ENCODE peak calls at places on chromosomes 3 and 15, in six cellular contexts. One of them, this sample, is unnamed.

GRCh38 chr3:69013256-69014021 is at the start of gene EOGT:
- DNase-seq in glutamatergic neuron: peak
- DNase-seq in stimulated activated naive CD8-positive, alpha-beta T cell treated with anti-CD3 and anti-CD28 coated beads, Interleukin-15, amount 100 ng/mL, for 72 hours: peak
- DNase-seq in left ventricle myocardium superior: peak
- DNase-seq in suprapubic skin: peak
- DNase-seq in activated gamma-delta T cell: peak
- DNase-seq in this sample: peak

GRCh38 chr3:193780810-193781472 is 187.9 kb downstream of the OPA1 start:
- DNase-seq in glutamatergic neuron: peak
- DNase-seq in stimulated activated naive CD8-positive, alpha-beta T cell treated with anti-CD3 and anti-CD28 coated beads, Interleukin-15, amount 100 ng/mL, for 72 hours: no peak
- DNase-seq in left ventricle myocardium superior: peak
- DNase-seq in suprapubic skin: peak
- DNase-seq in activated gamma-delta T cell: no peak
- DNase-seq in this sample: peak

GRCh38 chr3:98902341-98902740 is 846 bp upstream of the DCBLD2 start:
- DNase-seq in glutamatergic neuron: no peak
- DNase-seq in stimulated activated naive CD8-positive, alpha-beta T cell treated with anti-CD3 and anti-CD28 coated beads, Interleukin-15, amount 100 ng/mL, for 72 hours: no peak
- DNase-seq in left ventricle myocardium superior: no peak
- DNase-seq in suprapubic skin: no peak
- DNase-seq in activated gamma-delta T cell: no peak
- DNase-seq in this sample: no peak

GRCh38 chr15:51828621-51829359 is 663 bp upstream of the TMOD3 start:
- DNase-seq in glutamatergic neuron: no peak
- DNase-seq in stimulated activated naive CD8-positive, alpha-beta T cell treated with anti-CD3 and anti-CD28 coated beads, Interleukin-15, amount 100 ng/mL, for 72 hours: no peak
- DNase-seq in left ventricle myocardium superior: no peak
- DNase-seq in suprapubic skin: no peak
- DNase-seq in activated gamma-delta T cell: no peak
- DNase-seq in this sample: no peak

GRCh38 chr15:55873024-55873745 is 120.2 kb downstream of the NEDD4 start:
- DNase-seq in glutamatergic neuron: no peak
- DNase-seq in stimulated activated naive CD8-positive, alpha-beta T cell treated with anti-CD3 and anti-CD28 coated beads, Interleukin-15, amount 100 ng/mL, for 72 hours: no peak
- DNase-seq in left ventricle myocardium superior: no peak
- DNase-seq in suprapubic skin: no peak
- DNase-seq in activated gamma-delta T cell: no peak
- DNase-seq in this sample: no peak

GRCh38 chr15:66126057-66126855 is 127.3 kb downstream of the MEGF11 start:
- DNase-seq in glutamatergic neuron: peak
- DNase-seq in stimulated activated naive CD8-positive, alpha-beta T cell treated with anti-CD3 and anti-CD28 coated beads, Interleukin-15, amount 100 ng/mL, for 72 hours: no peak
- DNase-seq in left ventricle myocardium superior: no peak
- DNase-seq in suprapubic skin: no peak
- DNase-seq in activated gamma-delta T cell: no peak
- DNase-seq in this sample: peak

GRCh38 chr15:38300395-38300794 is 47.8 kb downstream of the SPRED1 start:
- DNase-seq in glutamatergic neuron: no peak
- DNase-seq in stimulated activated naive CD8-positive, alpha-beta T cell treated with anti-CD3 and anti-CD28 coated beads, Interleukin-15, amount 100 ng/mL, for 72 hours: no peak
- DNase-seq in left ventricle myocardium superior: no peak
- DNase-seq in suprapubic skin: no peak
- DNase-seq in activated gamma-delta T cell: no peak
- DNase-seq in this sample: no peak

GRCh38 chr3:11236588-11237461 is 35.4 kb upstream of the ATG7 start:
- DNase-seq in glutamatergic neuron: peak
- DNase-seq in stimulated activated naive CD8-positive, alpha-beta T cell treated with anti-CD3 and anti-CD28 coated beads, Interleukin-15, amount 100 ng/mL, for 72 hours: peak
- DNase-seq in left ventricle myocardium superior: peak
- DNase-seq in suprapubic skin: peak
- DNase-seq in activated gamma-delta T cell: no peak
- DNase-seq in this sample: peak

GRCh38 chr15:81199031-81199779 is 2.5 kb downstream of the IL16 start:
- DNase-seq in glutamatergic neuron: no peak
- DNase-seq in stimulated activated naive CD8-positive, alpha-beta T cell treated with anti-CD3 and anti-CD28 coated beads, Interleukin-15, amount 100 ng/mL, for 72 hours: no peak
- DNase-seq in left ventricle myocardium superior: no peak
- DNase-seq in suprapubic skin: no peak
- DNase-seq in activated gamma-delta T cell: no peak
- DNase-seq in this sample: no peak

GRCh38 chr15:40425681-40426080 is 15.1 kb upstream of the BAHD1 start:
- DNase-seq in glutamatergic neuron: no peak
- DNase-seq in stimulated activated naive CD8-positive, alpha-beta T cell treated with anti-CD3 and anti-CD28 coated beads, Interleukin-15, amount 100 ng/mL, for 72 hours: no peak
- DNase-seq in left ventricle myocardium superior: no peak
- DNase-seq in suprapubic skin: no peak
- DNase-seq in activated gamma-delta T cell: no peak
- DNase-seq in this sample: no peak

GRCh38 chr3:127951276-127951675 is 36.2 kb downstream of the KBTBD12 start:
- DNase-seq in glutamatergic neuron: no peak
- DNase-seq in stimulated activated naive CD8-positive, alpha-beta T cell treated with anti-CD3 and anti-CD28 coated beads, Interleukin-15, amount 100 ng/mL, for 72 hours: no peak
- DNase-seq in left ventricle myocardium superior: no peak
- DNase-seq in suprapubic skin: no peak
- DNase-seq in activated gamma-delta T cell: no peak
- DNase-seq in this sample: no peak

GRCh38 chr3:153180860-153181372 is 18.9 kb downstream of the RAP2B start:
- DNase-seq in glutamatergic neuron: no peak
- DNase-seq in stimulated activated naive CD8-positive, alpha-beta T cell treated with anti-CD3 and anti-CD28 coated beads, Interleukin-15, amount 100 ng/mL, for 72 hours: no peak
- DNase-seq in left ventricle myocardium superior: no peak
- DNase-seq in suprapubic skin: no peak
- DNase-seq in activated gamma-delta T cell: no peak
- DNase-seq in this sample: no peak

GRCh38 chr3:159159546-159159945 is 357.7 kb downstream of the MFSD1 start:
- DNase-seq in glutamatergic neuron: no peak
- DNase-seq in stimulated activated naive CD8-positive, alpha-beta T cell treated with anti-CD3 and anti-CD28 coated beads, Interleukin-15, amount 100 ng/mL, for 72 hours: no peak
- DNase-seq in left ventricle myocardium superior: no peak
- DNase-seq in suprapubic skin: no peak
- DNase-seq in activated gamma-delta T cell: no peak
- DNase-seq in this sample: no peak

GRCh38 chr3:113947372-113948014 is at the start of gene ZDHHC23:
- DNase-seq in glutamatergic neuron: peak
- DNase-seq in stimulated activated naive CD8-positive, alpha-beta T cell treated with anti-CD3 and anti-CD28 coated beads, Interleukin-15, amount 100 ng/mL, for 72 hours: peak
- DNase-seq in left ventricle myocardium superior: peak
- DNase-seq in suprapubic skin: peak
- DNase-seq in activated gamma-delta T cell: peak
- DNase-seq in this sample: peak

GRCh38 chr15:77489647-77490046 is 69.0 kb downstream of the HMG20A start:
- DNase-seq in glutamatergic neuron: no peak
- DNase-seq in stimulated activated naive CD8-positive, alpha-beta T cell treated with anti-CD3 and anti-CD28 coated beads, Interleukin-15, amount 100 ng/mL, for 72 hours: no peak
- DNase-seq in left ventricle myocardium superior: no peak
- DNase-seq in suprapubic skin: no peak
- DNase-seq in activated gamma-delta T cell: no peak
- DNase-seq in this sample: no peak

GRCh38 chr3:62436785-62437184 is 63.4 kb upstream of the FEZF2 start:
- DNase-seq in glutamatergic neuron: no peak
- DNase-seq in stimulated activated naive CD8-positive, alpha-beta T cell treated with anti-CD3 and anti-CD28 coated beads, Interleukin-15, amount 100 ng/mL, for 72 hours: no peak
- DNase-seq in left ventricle myocardium superior: no peak
- DNase-seq in suprapubic skin: no peak
- DNase-seq in activated gamma-delta T cell: no peak
- DNase-seq in this sample: no peak

GRCh38 chr3:153160451-153161137 is 1.4 kb upstream of the RAP2B start:
- DNase-seq in glutamatergic neuron: peak
- DNase-seq in stimulated activated naive CD8-positive, alpha-beta T cell treated with anti-CD3 and anti-CD28 coated beads, Interleukin-15, amount 100 ng/mL, for 72 hours: peak
- DNase-seq in left ventricle myocardium superior: peak
- DNase-seq in suprapubic skin: peak
- DNase-seq in activated gamma-delta T cell: peak
- DNase-seq in this sample: peak

GRCh38 chr15:85314653-85315052 is 65.8 kb upstream of the AKAP13 start:
- DNase-seq in glutamatergic neuron: no peak
- DNase-seq in stimulated activated naive CD8-positive, alpha-beta T cell treated with anti-CD3 and anti-CD28 coated beads, Interleukin-15, amount 100 ng/mL, for 72 hours: no peak
- DNase-seq in left ventricle myocardium superior: no peak
- DNase-seq in suprapubic skin: no peak
- DNase-seq in activated gamma-delta T cell: no peak
- DNase-seq in this sample: no peak

GRCh38 chr3:134917631-134918030 is 122.6 kb downstream of the EPHB1 start:
- DNase-seq in glutamatergic neuron: no peak
- DNase-seq in stimulated activated naive CD8-positive, alpha-beta T cell treated with anti-CD3 and anti-CD28 coated beads, Interleukin-15, amount 100 ng/mL, for 72 hours: no peak
- DNase-seq in left ventricle myocardium superior: no peak
- DNase-seq in suprapubic skin: no peak
- DNase-seq in activated gamma-delta T cell: no peak
- DNase-seq in this sample: no peak

GRCh38 chr15:77032052-77032646 is 37.2 kb downstream of the PSTPIP1 start:
- DNase-seq in glutamatergic neuron: no peak
- DNase-seq in stimulated activated naive CD8-positive, alpha-beta T cell treated with anti-CD3 and anti-CD28 coated beads, Interleukin-15, amount 100 ng/mL, for 72 hours: peak
- DNase-seq in left ventricle myocardium superior: peak
- DNase-seq in suprapubic skin: peak
- DNase-seq in activated gamma-delta T cell: no peak
- DNase-seq in this sample: no peak

GRCh38 chr3:126131881-126132750 is 48.2 kb upstream of the SLC41A3 start:
- DNase-seq in glutamatergic neuron: peak
- DNase-seq in stimulated activated naive CD8-positive, alpha-beta T cell treated with anti-CD3 and anti-CD28 coated beads, Interleukin-15, amount 100 ng/mL, for 72 hours: no peak
- DNase-seq in left ventricle myocardium superior: peak
- DNase-seq in suprapubic skin: peak
- DNase-seq in activated gamma-delta T cell: no peak
- DNase-seq in this sample: peak

GRCh38 chr15:50138391-50138790 is 19.4 kb upstream of the ATP8B4 start:
- DNase-seq in glutamatergic neuron: no peak
- DNase-seq in stimulated activated naive CD8-positive, alpha-beta T cell treated with anti-CD3 and anti-CD28 coated beads, Interleukin-15, amount 100 ng/mL, for 72 hours: no peak
- DNase-seq in left ventricle myocardium superior: no peak
- DNase-seq in suprapubic skin: no peak
- DNase-seq in activated gamma-delta T cell: no peak
- DNase-seq in this sample: no peak

GRCh38 chr15:45150997-45151396 is 21.2 kb downstream of the DUOX1 start:
- DNase-seq in glutamatergic neuron: no peak
- DNase-seq in stimulated activated naive CD8-positive, alpha-beta T cell treated with anti-CD3 and anti-CD28 coated beads, Interleukin-15, amount 100 ng/mL, for 72 hours: no peak
- DNase-seq in left ventricle myocardium superior: no peak
- DNase-seq in suprapubic skin: no peak
- DNase-seq in activated gamma-delta T cell: no peak
- DNase-seq in this sample: no peak

GRCh38 chr3:10404876-10405275 is 84.0 kb upstream of the SEC13 start:
- DNase-seq in glutamatergic neuron: no peak
- DNase-seq in stimulated activated naive CD8-positive, alpha-beta T cell treated with anti-CD3 and anti-CD28 coated beads, Interleukin-15, amount 100 ng/mL, for 72 hours: no peak
- DNase-seq in left ventricle myocardium superior: no peak
- DNase-seq in suprapubic skin: no peak
- DNase-seq in activated gamma-delta T cell: no peak
- DNase-seq in this sample: no peak

GRCh38 chr15:80710635-80711553 is 15.8 kb downstream of the ABHD17C start:
- DNase-seq in glutamatergic neuron: no peak
- DNase-seq in stimulated activated naive CD8-positive, alpha-beta T cell treated with anti-CD3 and anti-CD28 coated beads, Interleukin-15, amount 100 ng/mL, for 72 hours: peak
- DNase-seq in left ventricle myocardium superior: no peak
- DNase-seq in suprapubic skin: no peak
- DNase-seq in activated gamma-delta T cell: no peak
- DNase-seq in this sample: no peak

GRCh38 chr15:57706405-57707209 is at the start of gene POLR2M:
- DNase-seq in glutamatergic neuron: peak
- DNase-seq in stimulated activated naive CD8-positive, alpha-beta T cell treated with anti-CD3 and anti-CD28 coated beads, Interleukin-15, amount 100 ng/mL, for 72 hours: peak
- DNase-seq in left ventricle myocardium superior: peak
- DNase-seq in suprapubic skin: peak
- DNase-seq in activated gamma-delta T cell: peak
- DNase-seq in this sample: peak

GRCh38 chr3:2950159-2950558 is 160.0 kb downstream of the IL5RA start:
- DNase-seq in glutamatergic neuron: no peak
- DNase-seq in stimulated activated naive CD8-positive, alpha-beta T cell treated with anti-CD3 and anti-CD28 coated beads, Interleukin-15, amount 100 ng/mL, for 72 hours: no peak
- DNase-seq in left ventricle myocardium superior: no peak
- DNase-seq in suprapubic skin: no peak
- DNase-seq in activated gamma-delta T cell: no peak
- DNase-seq in this sample: no peak

GRCh38 chr15:62069551-62069950 is 2.8 kb downstream of the C2CD4A start:
- DNase-seq in glutamatergic neuron: no peak
- DNase-seq in stimulated activated naive CD8-positive, alpha-beta T cell treated with anti-CD3 and anti-CD28 coated beads, Interleukin-15, amount 100 ng/mL, for 72 hours: no peak
- DNase-seq in left ventricle myocardium superior: no peak
- DNase-seq in suprapubic skin: no peak
- DNase-seq in activated gamma-delta T cell: no peak
- DNase-seq in this sample: no peak

GRCh38 chr15:27124287-27124830 is 153.4 kb downstream of the GABRG3 start:
- DNase-seq in glutamatergic neuron: no peak
- DNase-seq in stimulated activated naive CD8-positive, alpha-beta T cell treated with anti-CD3 and anti-CD28 coated beads, Interleukin-15, amount 100 ng/mL, for 72 hours: no peak
- DNase-seq in left ventricle myocardium superior: no peak
- DNase-seq in suprapubic skin: no peak
- DNase-seq in activated gamma-delta T cell: no peak
- DNase-seq in this sample: no peak

GRCh38 chr15:70347766-70348558 is 250.2 kb upstream of the TLE3 start:
- DNase-seq in glutamatergic neuron: no peak
- DNase-seq in stimulated activated naive CD8-positive, alpha-beta T cell treated with anti-CD3 and anti-CD28 coated beads, Interleukin-15, amount 100 ng/mL, for 72 hours: no peak
- DNase-seq in left ventricle myocardium superior: no peak
- DNase-seq in suprapubic skin: no peak
- DNase-seq in activated gamma-delta T cell: no peak
- DNase-seq in this sample: no peak

GRCh38 chr3:13767896-13768295 is 112.0 kb downstream of the WNT7A start:
- DNase-seq in glutamatergic neuron: peak
- DNase-seq in stimulated activated naive CD8-positive, alpha-beta T cell treated with anti-CD3 and anti-CD28 coated beads, Interleukin-15, amount 100 ng/mL, for 72 hours: no peak
- DNase-seq in left ventricle myocardium superior: no peak
- DNase-seq in suprapubic skin: no peak
- DNase-seq in activated gamma-delta T cell: no peak
- DNase-seq in this sample: peak

GRCh38 chr15:38085104-38085503 is 150.7 kb downstream of the TMCO5A start:
- DNase-seq in glutamatergic neuron: no peak
- DNase-seq in stimulated activated naive CD8-positive, alpha-beta T cell treated with anti-CD3 and anti-CD28 coated beads, Interleukin-15, amount 100 ng/mL, for 72 hours: no peak
- DNase-seq in left ventricle myocardium superior: no peak
- DNase-seq in suprapubic skin: no peak
- DNase-seq in activated gamma-delta T cell: no peak
- DNase-seq in this sample: no peak

GRCh38 chr3:182212479-182213076 is 500.9 kb downstream of the SOX2 start:
- DNase-seq in glutamatergic neuron: no peak
- DNase-seq in stimulated activated naive CD8-positive, alpha-beta T cell treated with anti-CD3 and anti-CD28 coated beads, Interleukin-15, amount 100 ng/mL, for 72 hours: no peak
- DNase-seq in left ventricle myocardium superior: no peak
- DNase-seq in suprapubic skin: no peak
- DNase-seq in activated gamma-delta T cell: no peak
- DNase-seq in this sample: no peak

GRCh38 chr3:72155391-72156064 is 370.6 kb upstream of the PROK2 start:
- DNase-seq in glutamatergic neuron: no peak
- DNase-seq in stimulated activated naive CD8-positive, alpha-beta T cell treated with anti-CD3 and anti-CD28 coated beads, Interleukin-15, amount 100 ng/mL, for 72 hours: no peak
- DNase-seq in left ventricle myocardium superior: peak
- DNase-seq in suprapubic skin: peak
- DNase-seq in activated gamma-delta T cell: no peak
- DNase-seq in this sample: no peak

GRCh38 chr3:115071611-115072010 is 75.5 kb downstream of the ZBTB20 start:
- DNase-seq in glutamatergic neuron: no peak
- DNase-seq in stimulated activated naive CD8-positive, alpha-beta T cell treated with anti-CD3 and anti-CD28 coated beads, Interleukin-15, amount 100 ng/mL, for 72 hours: no peak
- DNase-seq in left ventricle myocardium superior: no peak
- DNase-seq in suprapubic skin: no peak
- DNase-seq in activated gamma-delta T cell: no peak
- DNase-seq in this sample: no peak

GRCh38 chr3:126130081-126130855 is 46.3 kb upstream of the SLC41A3 start:
- DNase-seq in glutamatergic neuron: peak
- DNase-seq in stimulated activated naive CD8-positive, alpha-beta T cell treated with anti-CD3 and anti-CD28 coated beads, Interleukin-15, amount 100 ng/mL, for 72 hours: no peak
- DNase-seq in left ventricle myocardium superior: peak
- DNase-seq in suprapubic skin: peak
- DNase-seq in activated gamma-delta T cell: no peak
- DNase-seq in this sample: no peak

GRCh38 chr15:47620960-47621681 is 96.2 kb upstream of the SEMA6D start:
- DNase-seq in glutamatergic neuron: no peak
- DNase-seq in stimulated activated naive CD8-positive, alpha-beta T cell treated with anti-CD3 and anti-CD28 coated beads, Interleukin-15, amount 100 ng/mL, for 72 hours: no peak
- DNase-seq in left ventricle myocardium superior: no peak
- DNase-seq in suprapubic skin: no peak
- DNase-seq in activated gamma-delta T cell: no peak
- DNase-seq in this sample: no peak